ENCODE peak calls at places on chromosomes 16 and 17, in five cellular contexts. One of them, this sample, is unnamed. For H3K9me3, the result is how much of the 10 kb centered on the place peaks cover.

GRCh38 chr16:48445782-48446533 is 60.7 kb upstream of the SIAH1 start:
- ATAC-seq in K562: no peak
- ATAC-seq in IMR-90: no peak
- ATAC-seq in body of pancreas: no peak
- ATAC-seq in upper lobe of left lung: no peak
- ATAC-seq in this sample: no peak

GRCh38 chr17:80878876-80879722 is 112.5 kb upstream of the CHMP6 start:
- ATAC-seq in IMR-90: no peak
- ATAC-seq in body of pancreas: no peak
- ATAC-seq in K562: no peak
- ATAC-seq in upper lobe of left lung: no peak
- ATAC-seq in this sample: no peak

GRCh38 chr16:59148312-59148711 is 414.2 kb upstream of the GOT2 start:
- ATAC-seq in K562: no peak
- ATAC-seq in body of pancreas: no peak
- ATAC-seq in IMR-90: no peak
- ATAC-seq in upper lobe of left lung: no peak
- ATAC-seq in this sample: no peak

GRCh38 chr17:33751702-33752065 is 458.6 kb upstream of the ASIC2 start:
- ATAC-seq in body of pancreas: no peak
- ATAC-seq in IMR-90: no peak
- ATAC-seq in K562: no peak
- ATAC-seq in upper lobe of left lung: no peak
- ATAC-seq in this sample: no peak

GRCh38 chr17:13626703-13627102 is 25.0 kb upstream of the HS3ST3A1 start:
- ATAC-seq in upper lobe of left lung: no peak
- ATAC-seq in body of pancreas: no peak
- ATAC-seq in IMR-90: peak
- ATAC-seq in K562: no peak
- ATAC-seq in this sample: no peak

GRCh38 chr17:57617218-57617617 is 127.9 kb downstream of the CCDC182 start:
- ATAC-seq in IMR-90: no peak
- ATAC-seq in K562: no peak
- ATAC-seq in body of pancreas: no peak
- ATAC-seq in upper lobe of left lung: no peak
- ATAC-seq in this sample: no peak

GRCh38 chr17:18259621-18260331 is 686 bp upstream of the MIEF2 start:
- ATAC-seq in K562: no peak
- ATAC-seq in upper lobe of left lung: no peak
- ATAC-seq in body of pancreas: no peak
- ATAC-seq in IMR-90: no peak
- ATAC-seq in this sample: no peak

GRCh38 chr16:23976091-23977001 is 140.6 kb downstream of the PRKCB start:
- ATAC-seq in K562: no peak
- ATAC-seq in IMR-90: no peak
- ATAC-seq in upper lobe of left lung: no peak
- ATAC-seq in body of pancreas: no peak
- ATAC-seq in this sample: no peak

GRCh38 chr17:41547921-41548843 is 20.1 kb upstream of the KRT19 start:
- ATAC-seq in body of pancreas: peak
- ATAC-seq in upper lobe of left lung: peak
- ATAC-seq in K562: no peak
- ATAC-seq in IMR-90: peak
- ATAC-seq in this sample: peak

GRCh38 chr17:55699178-55699865 is 23.3 kb downstream of the TMEM100 start:
- ATAC-seq in IMR-90: no peak
- ATAC-seq in upper lobe of left lung: no peak
- ATAC-seq in body of pancreas: no peak
- ATAC-seq in K562: no peak
- ATAC-seq in this sample: peak

GRCh38 chr16:13845232-13845631 is 74.7 kb upstream of the ERCC4 start:
- ATAC-seq in upper lobe of left lung: no peak
- ATAC-seq in IMR-90: no peak
- ATAC-seq in body of pancreas: no peak
- ATAC-seq in K562: no peak
- ATAC-seq in this sample: no peak

GRCh38 chr16:8407351-8407750 is 183.0 kb downstream of the TMEM114 start:
- ATAC-seq in body of pancreas: no peak
- ATAC-seq in IMR-90: no peak
- ATAC-seq in upper lobe of left lung: no peak
- ATAC-seq in K562: no peak
- ATAC-seq in this sample: no peak

GRCh38 chr16:70428178-70428998 is 10.5 kb downstream of the ST3GAL2 start:
- ATAC-seq in body of pancreas: peak
- ATAC-seq in K562: peak
- ATAC-seq in IMR-90: peak
- ATAC-seq in upper lobe of left lung: peak
- ATAC-seq in this sample: peak

GRCh38 chr16:84532855-84533486 is 28.5 kb upstream of the MEAK7 start:
- ATAC-seq in IMR-90: peak
- ATAC-seq in body of pancreas: peak
- ATAC-seq in upper lobe of left lung: no peak
- ATAC-seq in K562: no peak
- ATAC-seq in this sample: peak

GRCh38 chr16:56743840-56744239 is 13.9 kb downstream of the NUP93 start:
- ATAC-seq in upper lobe of left lung: peak
- ATAC-seq in body of pancreas: no peak
- ATAC-seq in K562: peak
- ATAC-seq in IMR-90: no peak
- ATAC-seq in this sample: no peak

GRCh38 chr16:81273223-81273940 is 34.9 kb downstream of the BCO1 start:
- ATAC-seq in K562: no peak
- ATAC-seq in IMR-90: no peak
- ATAC-seq in upper lobe of left lung: no peak
- ATAC-seq in body of pancreas: no peak
- ATAC-seq in this sample: no peak

DNA sequence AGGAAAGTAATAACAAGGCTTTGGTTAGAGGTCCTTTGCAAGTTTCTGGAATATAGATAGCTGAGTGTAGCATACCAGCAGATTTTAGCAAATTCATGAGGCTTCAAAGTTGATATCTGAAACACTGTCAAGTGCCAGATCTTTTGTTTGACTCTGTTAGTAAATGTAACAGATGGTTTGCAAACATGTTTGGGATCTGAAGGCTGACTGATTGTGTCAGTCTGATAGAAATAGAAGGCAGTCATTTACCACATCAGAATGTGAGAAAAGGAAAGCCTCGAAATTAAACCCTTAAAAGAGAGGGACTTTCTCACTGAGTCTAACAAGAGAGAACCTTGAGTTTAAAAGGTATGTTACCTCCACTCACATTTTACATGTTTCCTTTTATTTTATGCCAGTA is 371.5 kb downstream of the KIF2B start:
- ATAC-seq in K562: no peak
- ATAC-seq in upper lobe of left lung: no peak
- ATAC-seq in body of pancreas: no peak
- ATAC-seq in IMR-90: no peak
- ATAC-seq in this sample: no peak
- H3K9me3 ChIP-seq in K562: under half
- H3K9me3 ChIP-seq in upper lobe of left lung: under half
- H3K9me3 ChIP-seq in body of pancreas: under half
- H3K9me3 ChIP-seq in IMR-90: under half
- H3K9me3 ChIP-seq in this sample: under half

GRCh38 chr17:8911205-8911604 is 43.7 kb upstream of the PIK3R6 start:
- ATAC-seq in K562: no peak
- ATAC-seq in body of pancreas: no peak
- ATAC-seq in upper lobe of left lung: no peak
- ATAC-seq in IMR-90: no peak
- ATAC-seq in this sample: no peak

GRCh38 chr17:8913091-8913490 is 45.6 kb upstream of the PIK3R6 start:
- ATAC-seq in K562: no peak
- ATAC-seq in upper lobe of left lung: no peak
- ATAC-seq in body of pancreas: no peak
- ATAC-seq in IMR-90: no peak
- ATAC-seq in this sample: no peak

GRCh38 chr17:8912060-8912981 is 44.8 kb upstream of the PIK3R6 start:
- ATAC-seq in K562: no peak
- ATAC-seq in body of pancreas: no peak
- ATAC-seq in IMR-90: no peak
- ATAC-seq in upper lobe of left lung: no peak
- ATAC-seq in this sample: no peak

GRCh38 chr17:8913879-8914278 is 46.4 kb upstream of the PIK3R6 start:
- ATAC-seq in IMR-90: no peak
- ATAC-seq in body of pancreas: no peak
- ATAC-seq in upper lobe of left lung: no peak
- ATAC-seq in K562: no peak
- ATAC-seq in this sample: no peak

DNA sequence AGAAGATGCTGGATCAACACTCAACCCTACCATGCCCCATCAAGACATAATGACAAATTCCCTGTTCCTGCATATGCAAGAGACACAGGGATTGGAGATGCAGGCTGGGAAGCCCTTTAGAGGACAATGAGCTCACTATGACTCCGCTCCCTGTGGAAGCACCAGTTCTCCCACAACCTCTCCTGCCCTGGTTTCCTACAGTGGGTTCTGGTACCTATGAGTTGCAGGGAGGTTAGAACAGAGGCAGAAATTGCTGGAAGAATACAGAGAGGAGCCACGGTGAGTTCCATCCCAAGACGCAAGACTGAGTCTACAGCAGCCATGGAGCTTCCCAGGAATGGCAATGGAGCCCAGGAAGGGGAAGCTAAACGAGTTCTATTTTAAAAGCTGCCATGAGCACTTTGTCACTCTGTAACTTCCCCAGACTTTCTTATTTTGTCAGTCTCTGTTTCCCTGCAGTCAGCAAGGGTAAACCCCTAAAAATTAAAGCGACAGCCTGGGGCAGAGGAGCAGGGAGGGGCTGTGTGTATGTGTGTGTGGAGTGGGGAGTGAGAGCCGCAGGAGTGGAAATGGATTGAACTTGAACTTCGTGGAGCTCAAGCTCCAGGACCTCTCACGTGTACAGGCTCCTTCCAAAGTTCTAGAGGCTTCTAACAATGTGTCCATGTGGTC is 42.3 kb upstream of the PIK3R6 start:
- ATAC-seq in K562: no peak
- ATAC-seq in upper lobe of left lung: peak
- ATAC-seq in IMR-90: no peak
- ATAC-seq in body of pancreas: no peak
- ATAC-seq in this sample: no peak
- TF ChIP-seq POLR2A in K562: no peak
- TF ChIP-seq POLR2A in upper lobe of left lung: no peak
- TF ChIP-seq POLR2A in IMR-90: no peak
- TF ChIP-seq POLR2A in body of pancreas: no peak
- TF ChIP-seq POLR2A in this sample: no peak

GRCh38 chr16:943971-944370 is 26.8 kb downstream of the LMF1 start:
- ATAC-seq in upper lobe of left lung: no peak
- ATAC-seq in body of pancreas: no peak
- ATAC-seq in IMR-90: no peak
- ATAC-seq in K562: no peak
- ATAC-seq in this sample: no peak
- H3K9me3 ChIP-seq in upper lobe of left lung: under half
- H3K9me3 ChIP-seq in body of pancreas: under half
- H3K9me3 ChIP-seq in IMR-90: under half
- H3K9me3 ChIP-seq in K562: under half
- H3K9me3 ChIP-seq in this sample: under half

DNA sequence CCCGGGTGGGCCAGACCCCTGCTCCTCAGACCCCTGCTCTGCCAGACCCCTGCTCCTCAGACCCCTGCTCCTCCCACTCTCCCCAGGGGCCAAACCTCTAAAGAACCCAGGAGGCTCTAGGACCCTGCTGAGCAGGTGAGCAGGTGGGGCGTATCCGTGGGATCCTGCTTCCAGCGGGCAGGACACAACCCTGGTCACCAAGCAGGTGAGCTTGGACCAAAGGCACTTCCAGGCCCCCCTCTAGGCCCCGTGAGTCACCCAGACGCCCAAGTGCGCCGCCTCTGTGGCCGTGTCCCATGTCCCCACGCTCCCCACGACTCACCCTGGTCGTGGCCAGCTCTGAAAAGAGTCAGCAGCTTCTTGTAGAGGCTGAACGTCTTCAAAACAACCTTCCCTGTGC is 5.0 kb downstream of the CYBC1 start:
- ATAC-seq in IMR-90: no peak
- ATAC-seq in body of pancreas: no peak
- ATAC-seq in K562: no peak
- ATAC-seq in upper lobe of left lung: no peak
- ATAC-seq in this sample: no peak
- TF ChIP-seq POLR2A in IMR-90: no peak
- TF ChIP-seq POLR2A in body of pancreas: no peak
- TF ChIP-seq POLR2A in K562: no peak
- TF ChIP-seq POLR2A in upper lobe of left lung: no peak
- TF ChIP-seq POLR2A in this sample: no peak

This sample was measured in gastroesophageal sphincter.